ENCODE peak calls at places on chromosomes 16 and 17, in ten cellular contexts. One of them, this sample, is unnamed.

GRCh38 chr17:82372591-82373452 is 1.3 kb downstream of the UTS2R start:
- DNase-seq in CD8-positive, alpha-beta T cell: no peak
- DNase-seq in left lung: peak
- DNase-seq in A549: no peak
- DNase-seq in fibroblast of the aortic adventitia: no peak
- DNase-seq in GM10248: no peak
- DNase-seq in GM13977: no peak
- DNase-seq in CD4-positive, alpha-beta T cell: no peak
- DNase-seq in HCT116: no peak
- DNase-seq in fibroblast of lung: no peak
- DNase-seq in this sample: peak

GRCh38 chr17:6914711-6915110 is 81.1 kb upstream of the ALOX12 start:
- DNase-seq in CD8-positive, alpha-beta T cell: no peak
- DNase-seq in left lung: no peak
- DNase-seq in A549: no peak
- DNase-seq in fibroblast of the aortic adventitia: peak
- DNase-seq in GM10248: no peak
- DNase-seq in GM13977: no peak
- DNase-seq in CD4-positive, alpha-beta T cell: no peak
- DNase-seq in HCT116: no peak
- DNase-seq in fibroblast of lung: no peak
- DNase-seq in this sample: no peak

GRCh38 chr17:39742126-39742855 is 4.6 kb downstream of the GRB7 start:
- DNase-seq in CD8-positive, alpha-beta T cell: no peak
- DNase-seq in left lung: no peak
- DNase-seq in A549: no peak
- DNase-seq in fibroblast of the aortic adventitia: no peak
- DNase-seq in GM10248: no peak
- DNase-seq in GM13977: no peak
- DNase-seq in CD4-positive, alpha-beta T cell: no peak
- DNase-seq in HCT116: no peak
- DNase-seq in fibroblast of lung: no peak
- DNase-seq in this sample: no peak

GRCh38 chr16:26195225-26195624 is 503.5 kb downstream of the HS3ST4 start:
- DNase-seq in CD8-positive, alpha-beta T cell: no peak
- DNase-seq in left lung: no peak
- DNase-seq in A549: no peak
- DNase-seq in fibroblast of the aortic adventitia: no peak
- DNase-seq in GM10248: no peak
- DNase-seq in GM13977: no peak
- DNase-seq in CD4-positive, alpha-beta T cell: no peak
- DNase-seq in HCT116: no peak
- DNase-seq in fibroblast of lung: no peak
- DNase-seq in this sample: no peak

GRCh38 chr17:77506371-77506991 is 365.7 kb downstream of the SEC14L1 start:
- DNase-seq in CD8-positive, alpha-beta T cell: peak
- DNase-seq in left lung: peak
- DNase-seq in A549: no peak
- DNase-seq in fibroblast of the aortic adventitia: no peak
- DNase-seq in GM10248: no peak
- DNase-seq in GM13977: peak
- DNase-seq in CD4-positive, alpha-beta T cell: no peak
- DNase-seq in HCT116: no peak
- DNase-seq in fibroblast of lung: no peak
- DNase-seq in this sample: peak

GRCh38 chr16:85173981-85174751 is 61.9 kb upstream of the CIBAR2 start:
- DNase-seq in CD8-positive, alpha-beta T cell: no peak
- DNase-seq in left lung: no peak
- DNase-seq in A549: peak
- DNase-seq in fibroblast of the aortic adventitia: peak
- DNase-seq in GM10248: no peak
- DNase-seq in GM13977: no peak
- DNase-seq in CD4-positive, alpha-beta T cell: no peak
- DNase-seq in HCT116: peak
- DNase-seq in fibroblast of lung: peak
- DNase-seq in this sample: no peak

GRCh38 chr17:79621151-79621940 is 10.5 kb upstream of the RBFOX3 start:
- DNase-seq in CD8-positive, alpha-beta T cell: no peak
- DNase-seq in left lung: peak
- DNase-seq in A549: no peak
- DNase-seq in fibroblast of the aortic adventitia: no peak
- DNase-seq in GM10248: no peak
- DNase-seq in GM13977: no peak
- DNase-seq in CD4-positive, alpha-beta T cell: no peak
- DNase-seq in HCT116: no peak
- DNase-seq in fibroblast of lung: no peak
- DNase-seq in this sample: no peak

GRCh38 chr16:67781548-67781921 is 24.8 kb downstream of the RANBP10 start:
- DNase-seq in CD8-positive, alpha-beta T cell: peak
- DNase-seq in left lung: no peak
- DNase-seq in A549: no peak
- DNase-seq in fibroblast of the aortic adventitia: no peak
- DNase-seq in GM10248: peak
- DNase-seq in GM13977: no peak
- DNase-seq in CD4-positive, alpha-beta T cell: no peak
- DNase-seq in HCT116: no peak
- DNase-seq in fibroblast of lung: peak
- DNase-seq in this sample: peak

GRCh38 chr16:66516808-66517585 is 32.9 kb downstream of the TK2 start:
- DNase-seq in CD8-positive, alpha-beta T cell: peak
- DNase-seq in left lung: peak
- DNase-seq in A549: peak
- DNase-seq in fibroblast of the aortic adventitia: peak
- DNase-seq in GM10248: peak
- DNase-seq in GM13977: peak
- DNase-seq in CD4-positive, alpha-beta T cell: peak
- DNase-seq in HCT116: peak
- DNase-seq in fibroblast of lung: peak
- DNase-seq in this sample: peak

GRCh38 chr16:66512589-66513404 is 37.1 kb downstream of the TK2 start:
- DNase-seq in CD8-positive, alpha-beta T cell: no peak
- DNase-seq in left lung: peak
- DNase-seq in A549: no peak
- DNase-seq in fibroblast of the aortic adventitia: peak
- DNase-seq in GM10248: no peak
- DNase-seq in GM13977: no peak
- DNase-seq in CD4-positive, alpha-beta T cell: no peak
- DNase-seq in HCT116: no peak
- DNase-seq in fibroblast of lung: peak
- DNase-seq in this sample: no peak

GRCh38 chr16:66516172-66516807 is 33.6 kb downstream of the TK2 start:
- DNase-seq in CD8-positive, alpha-beta T cell: no peak
- DNase-seq in left lung: no peak
- DNase-seq in A549: no peak
- DNase-seq in fibroblast of the aortic adventitia: no peak
- DNase-seq in GM10248: no peak
- DNase-seq in GM13977: peak
- DNase-seq in CD4-positive, alpha-beta T cell: no peak
- DNase-seq in HCT116: no peak
- DNase-seq in fibroblast of lung: peak
- DNase-seq in this sample: no peak

GRCh38 chr16:66517586-66518263 is 32.2 kb downstream of the TK2 start:
- DNase-seq in CD8-positive, alpha-beta T cell: no peak
- DNase-seq in left lung: no peak
- DNase-seq in A549: no peak
- DNase-seq in fibroblast of the aortic adventitia: no peak
- DNase-seq in GM10248: no peak
- DNase-seq in GM13977: no peak
- DNase-seq in CD4-positive, alpha-beta T cell: no peak
- DNase-seq in HCT116: no peak
- DNase-seq in fibroblast of lung: no peak
- DNase-seq in this sample: no peak

GRCh38 chr16:66515543-66516171 is 34.3 kb downstream of the TK2 start:
- DNase-seq in CD8-positive, alpha-beta T cell: no peak
- DNase-seq in left lung: peak
- DNase-seq in A549: peak
- DNase-seq in fibroblast of the aortic adventitia: peak
- DNase-seq in GM10248: no peak
- DNase-seq in GM13977: peak
- DNase-seq in CD4-positive, alpha-beta T cell: no peak
- DNase-seq in HCT116: no peak
- DNase-seq in fibroblast of lung: peak
- DNase-seq in this sample: no peak
- TF ChIP-seq CTCF in CD8-positive, alpha-beta T cell: no peak
- TF ChIP-seq CTCF in left lung: peak
- TF ChIP-seq CTCF in A549: peak
- TF ChIP-seq CTCF in fibroblast of the aortic adventitia: peak
- TF ChIP-seq CTCF in GM10248: peak
- TF ChIP-seq CTCF in GM13977: peak
- TF ChIP-seq CTCF in CD4-positive, alpha-beta T cell: no peak
- TF ChIP-seq CTCF in HCT116: no peak
- TF ChIP-seq CTCF in fibroblast of lung: peak
- TF ChIP-seq CTCF in this sample: peak

GRCh38 chr16:82629441-82630027 is 2.8 kb downstream of the CDH13 start:
- DNase-seq in CD8-positive, alpha-beta T cell: no peak
- DNase-seq in left lung: no peak
- DNase-seq in A549: no peak
- DNase-seq in fibroblast of the aortic adventitia: peak
- DNase-seq in GM10248: no peak
- DNase-seq in GM13977: no peak
- DNase-seq in CD4-positive, alpha-beta T cell: no peak
- DNase-seq in HCT116: no peak
- DNase-seq in fibroblast of lung: peak
- DNase-seq in this sample: no peak

GRCh38 chr16:82630219-82630618 is 3.5 kb downstream of the CDH13 start:
- DNase-seq in CD8-positive, alpha-beta T cell: no peak
- DNase-seq in left lung: no peak
- DNase-seq in A549: no peak
- DNase-seq in fibroblast of the aortic adventitia: peak
- DNase-seq in GM10248: no peak
- DNase-seq in GM13977: no peak
- DNase-seq in CD4-positive, alpha-beta T cell: no peak
- DNase-seq in HCT116: no peak
- DNase-seq in fibroblast of lung: peak
- DNase-seq in this sample: no peak

GRCh38 chr16:82633964-82634600 is 7.3 kb downstream of the CDH13 start:
- DNase-seq in CD8-positive, alpha-beta T cell: no peak
- DNase-seq in left lung: no peak
- DNase-seq in A549: no peak
- DNase-seq in fibroblast of the aortic adventitia: peak
- DNase-seq in GM10248: no peak
- DNase-seq in GM13977: no peak
- DNase-seq in CD4-positive, alpha-beta T cell: no peak
- DNase-seq in HCT116: no peak
- DNase-seq in fibroblast of lung: peak
- DNase-seq in this sample: no peak

GRCh38 chr16:82630688-82631087 is 3.9 kb downstream of the CDH13 start:
- DNase-seq in CD8-positive, alpha-beta T cell: no peak
- DNase-seq in left lung: no peak
- DNase-seq in A549: no peak
- DNase-seq in fibroblast of the aortic adventitia: peak
- DNase-seq in GM10248: no peak
- DNase-seq in GM13977: no peak
- DNase-seq in CD4-positive, alpha-beta T cell: no peak
- DNase-seq in HCT116: no peak
- DNase-seq in fibroblast of lung: no peak
- DNase-seq in this sample: no peak

DNA sequence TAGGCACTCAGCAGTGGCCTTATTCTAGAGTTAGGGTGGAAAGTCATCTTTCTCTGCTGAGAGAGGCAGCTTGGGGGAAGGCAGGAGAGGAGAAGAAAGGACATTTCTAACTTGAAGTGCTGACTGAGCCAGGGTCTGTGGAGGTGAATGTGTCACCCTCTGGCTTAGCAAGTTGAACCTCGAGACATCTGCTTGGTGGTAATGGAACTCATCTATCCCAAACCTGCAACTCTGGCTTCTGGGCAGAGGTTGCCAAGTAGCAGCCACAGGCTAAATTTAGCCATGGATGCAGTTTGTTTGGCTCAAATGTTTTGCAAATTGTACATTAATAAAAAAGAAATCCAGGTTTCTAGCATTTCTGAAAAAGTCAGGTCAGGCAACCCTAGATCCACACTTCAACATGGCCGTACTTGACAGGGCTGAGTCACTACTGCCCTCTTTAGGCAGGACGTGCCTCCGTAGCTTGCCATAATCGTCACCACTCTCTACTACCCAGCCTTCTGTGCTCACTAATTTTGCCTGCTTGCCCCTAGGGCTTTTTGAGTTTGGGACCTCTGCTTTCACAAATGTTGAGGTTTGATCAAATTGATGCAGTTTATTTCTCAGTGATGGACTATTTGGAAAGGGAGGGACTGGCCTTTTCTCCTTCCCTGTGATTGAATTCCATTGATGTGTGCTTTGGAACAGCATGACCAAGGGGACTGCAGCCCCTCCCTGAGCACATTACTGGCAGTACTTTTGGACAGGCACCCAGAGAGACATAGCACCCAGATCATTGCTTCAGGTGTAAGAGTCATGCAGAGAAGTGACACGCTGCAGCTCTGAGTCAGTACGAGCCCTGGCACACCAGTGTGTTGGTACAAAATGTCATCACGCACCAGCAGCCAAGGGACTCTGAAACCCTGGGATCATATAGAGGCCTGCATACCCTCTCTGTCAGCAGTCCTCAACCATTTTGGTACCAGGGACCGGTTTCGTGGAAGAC is 5.2 kb downstream of the CDH13 start:
- DNase-seq in CD8-positive, alpha-beta T cell: no peak
- DNase-seq in left lung: no peak
- DNase-seq in A549: no peak
- DNase-seq in fibroblast of the aortic adventitia: no peak
- DNase-seq in GM10248: no peak
- DNase-seq in GM13977: no peak
- DNase-seq in CD4-positive, alpha-beta T cell: no peak
- DNase-seq in HCT116: no peak
- DNase-seq in fibroblast of lung: no peak
- DNase-seq in this sample: no peak
- TF ChIP-seq CTCF in CD8-positive, alpha-beta T cell: no peak
- TF ChIP-seq CTCF in left lung: no peak
- TF ChIP-seq CTCF in A549: no peak
- TF ChIP-seq CTCF in fibroblast of the aortic adventitia: no peak
- TF ChIP-seq CTCF in GM10248: no peak
- TF ChIP-seq CTCF in GM13977: peak
- TF ChIP-seq CTCF in CD4-positive, alpha-beta T cell: no peak
- TF ChIP-seq CTCF in HCT116: peak
- TF ChIP-seq CTCF in fibroblast of lung: peak
- TF ChIP-seq CTCF in this sample: peak

DNA sequence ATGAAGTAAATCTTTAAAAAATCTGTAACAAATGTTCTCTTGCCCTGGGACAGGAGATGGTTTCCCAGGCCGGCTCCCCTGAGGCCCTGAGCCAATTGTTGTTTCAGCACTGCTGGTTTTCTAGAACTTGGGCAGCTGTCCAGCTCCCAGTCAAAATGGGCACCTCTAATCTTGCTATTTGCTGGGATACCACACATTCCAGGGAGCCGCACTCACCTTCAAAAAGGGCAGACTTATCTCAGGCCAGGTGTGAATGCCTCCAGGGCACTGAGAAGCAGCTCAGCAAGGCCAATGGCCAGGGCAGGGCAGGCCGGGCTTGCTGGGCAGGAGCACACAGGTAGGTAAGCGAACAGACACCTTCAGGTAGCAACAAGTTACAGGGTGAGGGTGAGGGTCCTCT is 24.4 kb downstream of the TRIM16 start:
- DNase-seq in CD8-positive, alpha-beta T cell: no peak
- DNase-seq in left lung: no peak
- DNase-seq in A549: no peak
- DNase-seq in fibroblast of the aortic adventitia: no peak
- DNase-seq in GM10248: no peak
- DNase-seq in GM13977: no peak
- DNase-seq in CD4-positive, alpha-beta T cell: no peak
- DNase-seq in HCT116: peak
- DNase-seq in fibroblast of lung: peak
- DNase-seq in this sample: no peak
- TF ChIP-seq CTCF in CD8-positive, alpha-beta T cell: no peak
- TF ChIP-seq CTCF in left lung: no peak
- TF ChIP-seq CTCF in A549: no peak
- TF ChIP-seq CTCF in fibroblast of the aortic adventitia: no peak
- TF ChIP-seq CTCF in GM10248: no peak
- TF ChIP-seq CTCF in GM13977: no peak
- TF ChIP-seq CTCF in CD4-positive, alpha-beta T cell: no peak
- TF ChIP-seq CTCF in HCT116: no peak
- TF ChIP-seq CTCF in fibroblast of lung: no peak
- TF ChIP-seq CTCF in this sample: no peak

GRCh38 chr17:68539536-68540469 is 27.6 kb downstream of the PRKAR1A start:
- DNase-seq in CD8-positive, alpha-beta T cell: no peak
- DNase-seq in left lung: no peak
- DNase-seq in A549: no peak
- DNase-seq in fibroblast of the aortic adventitia: peak
- DNase-seq in GM10248: no peak
- DNase-seq in GM13977: no peak
- DNase-seq in CD4-positive, alpha-beta T cell: no peak
- DNase-seq in HCT116: no peak
- DNase-seq in fibroblast of lung: no peak
- DNase-seq in this sample: no peak
- TF ChIP-seq CTCF in CD8-positive, alpha-beta T cell: no peak
- TF ChIP-seq CTCF in left lung: no peak
- TF ChIP-seq CTCF in A549: no peak
- TF ChIP-seq CTCF in fibroblast of the aortic adventitia: peak
- TF ChIP-seq CTCF in GM10248: peak
- TF ChIP-seq CTCF in GM13977: peak
- TF ChIP-seq CTCF in CD4-positive, alpha-beta T cell: no peak
- TF ChIP-seq CTCF in HCT116: no peak
- TF ChIP-seq CTCF in fibroblast of lung: peak
- TF ChIP-seq CTCF in this sample: peak